ENCODE peak calls at places on chromosomes 13 and 19, in six cellular contexts. R is cardiac fibroblast, D is A549, P is fibroblast of lung, X is GM06990, K is kidney epithelial cell. V is an unnamed sample.
A peak's percentile ranks its signal among the peaks of the same experiment; 100 is the strongest.

GRCh38 chr13:46795321-46795720 is 1.6 kb downstream of the ESD start:
- DNase-seq in R (no peak), D (no peak), P (no peak), X (no peak), K (no peak), V (no peak)

GRCh38 chr19:38657633-38658222 is 10.3 kb downstream of the ACTN4 start:
- DNase-seq in R (peak; percentile 91), D (peak; percentile 96), P (peak; percentile 56), X (no peak), K (peak; percentile 92), V (peak; percentile 97)

GRCh38 chr13:96090240-96091101 is 564 bp downstream of the HS6ST3 start:
- DNase-seq in R (peak; percentile 13), D (no peak), P (no peak), X (peak; percentile 30), K (no peak), V (no peak)

GRCh38 chr19:50358483-50359431 is 6.7 kb downstream of the NAPSA start:
- DNase-seq in R (peak; percentile 50), D (no peak), P (peak; percentile 51), X (peak; percentile 93), K (no peak), V (no peak)

GRCh38 chr13:51681037-51681678 is 96.9 kb downstream of the WDFY2 start:
- DNase-seq in R (peak; percentile 88), D (no peak), P (peak; percentile 63), X (no peak), K (no peak), V (no peak)

GRCh38 chr19:10818306-10819123 is 17.5 kb downstream of the TMED1 start:
- DNase-seq in R (no peak), D (no peak), P (no peak), X (no peak), K (no peak), V (no peak)

GRCh38 chr13:84137292-84137691 is 255.0 kb upstream of the SLITRK1 start:
- DNase-seq in R (no peak), D (no peak), P (no peak), X (no peak), K (no peak), V (no peak)

GRCh38 chr19:46639356-46640061 is 3.5 kb upstream of the GNG8 start:
- DNase-seq in R (peak; percentile 62), D (no peak), P (peak; percentile 65), X (no peak), K (no peak), V (no peak)

GRCh38 chr13:39273953-39274352 is 235.7 kb downstream of the NHLRC3 start:
- DNase-seq in R (peak; percentile 14), D (no peak), P (peak; percentile 20), X (no peak), K (no peak), V (no peak)

GRCh38 chr13:96041326-96042092 is 11.7 kb downstream of the UGGT2 start:
- DNase-seq in R (no peak), D (no peak), P (no peak), X (no peak), K (no peak), V (no peak)

GRCh38 chr13:29684441-29684840 is 89.0 kb upstream of the SLC7A1 start:
- DNase-seq in R (peak; percentile 46), D (no peak), P (no peak), X (no peak), K (no peak), V (no peak)

GRCh38 chr13:110937511-110938303 is 22.8 kb upstream of the ANKRD10 start:
- DNase-seq in R (no peak), D (no peak), P (no peak), X (no peak), K (no peak), V (no peak)

GRCh38 chr13:110067355-110068175 is 239.4 kb downstream of the COL4A1 start:
- DNase-seq in R (no peak), D (no peak), P (no peak), X (no peak), K (no peak), V (no peak)

GRCh38 chr13:113652404-113653263 is 5.4 kb downstream of the ATP4B start:
- DNase-seq in R (no peak), D (no peak), P (no peak), X (no peak), K (no peak), V (no peak)

GRCh38 chr19:48926909-48927308 is 6.6 kb upstream of the DHDH start:
- DNase-seq in R (peak; percentile 98), D (peak; percentile 65), P (peak; percentile 98), X (no peak), K (peak; percentile 72), V (peak; percentile 87)

GRCh38 chr19:51690359-51691121 is 2.6 kb upstream of the SPACA6 start:
- DNase-seq in R (peak; percentile 74), D (peak; percentile 91), P (peak; percentile 78), X (no peak), K (no peak), V (no peak)

GRCh38 chr19:39351537-39352037 is 9.4 kb downstream of the SAMD4B start:
- DNase-seq in R (no peak), D (no peak), P (peak; percentile 31), X (peak; percentile 65), K (no peak), V (no peak)

GRCh38 chr19:31145021-31145420 is 204.2 kb downstream of the TSHZ3 start:
- DNase-seq in R (no peak), D (no peak), P (no peak), X (no peak), K (no peak), V (no peak)

GRCh38 chr13:98909016-98909415 is 68.8 kb downstream of the DOCK9 start:
- DNase-seq in R (peak; percentile 75), D (no peak), P (no peak), X (no peak), K (no peak), V (no peak)

GRCh38 chr13:41802033-41802683 is 158.8 kb downstream of the VWA8 start:
- DNase-seq in R (no peak), D (no peak), P (no peak), X (no peak), K (no peak), V (no peak)

GRCh38 chr19:19131989-19132388 is 6.3 kb downstream of the TMEM161A start:
- DNase-seq in R (no peak), D (no peak), P (no peak), X (no peak), K (no peak), V (no peak)

GRCh38 chr13:54733639-54734038 is 1705.0 kb downstream of the OLFM4 start:
- DNase-seq in R (peak; percentile 0), D (no peak), P (no peak), X (no peak), K (no peak), V (no peak)
- TF ChIP-seq CTCF in R (no peak), D (no peak), P (no peak), X (no peak), K (no peak), V (no peak)

GRCh38 chr19:29526730-29527499 is 1.1 kb downstream of the VSTM2B start:
- DNase-seq in R (no peak), D (no peak), P (no peak), X (peak; percentile 31), K (no peak), V (no peak)

GRCh38 chr19:29524912-29525870 is 603 bp upstream of the VSTM2B start:
- DNase-seq in R (no peak), D (no peak), P (no peak), X (no peak), K (no peak), V (no peak)

GRCh38 chr19:29523568-29523967 is 2.2 kb upstream of the VSTM2B start:
- DNase-seq in R (no peak), D (no peak), P (no peak), X (no peak), K (no peak), V (no peak)

GRCh38 chr19:29525901-29526729 is at the start of gene VSTM2B:
- DNase-seq in R (no peak), D (no peak), P (no peak), X (no peak), K (no peak), V (no peak)

GRCh38 chr19:29524201-29524911 is 1.4 kb upstream of the VSTM2B start:
- DNase-seq in R (no peak), D (no peak), P (no peak), X (no peak), K (no peak), V (no peak)
- TF ChIP-seq CTCF in R (no peak), D (no peak), P (no peak), X (no peak), K (no peak), V (no peak)

GRCh38 chr13:93951153-93951552 is 528.3 kb downstream of the DCT start:
- DNase-seq in R (peak; percentile 25), D (no peak), P (peak; percentile 52), X (no peak), K (no peak), V (no peak)
- TF ChIP-seq CTCF in R (peak; percentile 14), D (no peak), P (peak; percentile 28), X (peak; percentile 10), K (no peak), V (peak; percentile 50)

GRCh38 chr13:50081106-50081898 is 66.1 kb downstream of the KCNRG start:
- DNase-seq in R (no peak), D (no peak), P (no peak), X (peak; percentile 77), K (no peak), V (no peak)
- TF ChIP-seq CTCF in R (peak; percentile 32), D (no peak), P (no peak), X (peak; percentile 24), K (peak; percentile 25), V (peak; percentile 31)

DNA sequence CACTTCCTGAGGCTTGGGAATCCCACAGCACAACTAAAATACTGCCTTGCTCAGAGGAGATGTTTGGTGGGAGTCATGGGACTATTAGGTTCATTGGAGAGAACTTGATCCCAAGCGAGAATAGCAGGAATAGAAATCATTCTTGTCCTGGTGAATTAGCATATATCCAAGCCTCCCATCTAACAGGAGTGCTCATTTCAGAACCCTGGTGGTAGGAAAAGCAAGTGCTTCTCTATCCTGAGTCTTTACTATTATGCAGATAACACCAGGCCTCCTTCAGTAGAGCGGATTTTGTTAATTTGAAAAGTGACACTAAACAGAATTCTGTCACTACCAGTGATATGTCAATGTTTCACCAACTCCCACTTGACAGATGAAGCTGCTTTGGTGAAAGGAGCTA is 199.5 kb downstream of the ATP8A2 start:
- DNase-seq in R (no peak), D (no peak), P (no peak), X (no peak), K (no peak), V (no peak)
- TF ChIP-seq CTCF in R (no peak), D (no peak), P (no peak), X (no peak), K (no peak), V (no peak)

GRCh38 chr19:8441725-8442544 is 2.8 kb upstream of the HNRNPM start:
- DNase-seq in R (no peak), D (no peak), P (no peak), X (no peak), K (no peak), V (no peak)
- TF ChIP-seq CTCF in R (no peak), D (no peak), P (no peak), X (no peak), K (no peak), V (no peak)

DNA sequence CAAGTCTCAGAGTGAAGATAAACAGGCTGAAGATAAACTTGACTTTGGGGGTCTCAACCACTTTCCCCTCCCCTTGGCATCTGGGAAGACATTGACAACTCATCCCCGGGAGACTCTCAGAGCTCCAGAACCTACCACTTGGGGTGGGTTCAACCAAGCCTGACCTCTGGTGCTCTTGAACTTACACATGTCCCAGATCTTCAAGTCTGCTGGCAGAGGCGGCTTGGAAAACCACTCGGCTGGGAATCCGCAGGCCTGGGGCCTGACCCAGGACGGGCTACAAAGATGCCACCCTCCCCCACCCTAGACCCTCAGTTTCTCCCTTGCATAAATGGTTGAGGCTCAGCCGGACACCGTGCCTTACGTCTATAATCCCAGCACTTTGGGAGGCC is 512 bp downstream of the LRRC8E start:
- DNase-seq in R (no peak), D (no peak), P (no peak), X (no peak), K (no peak), V (no peak)
- TF ChIP-seq CTCF in R (no peak), D (no peak), P (no peak), X (no peak), K (no peak), V (no peak)

V was measured in epithelial cell of proximal tubule.